ENCODE peak calls at places on chromosomes 5 and 9, in seven cellular contexts. Q is choroid plexus epithelial cell; R is stimulated activated CD8-positive, alpha-beta memory T cell treated with anti-CD3 and anti-CD28 coated beads, Interleukin-4, amount 100 ng/mL, for 24 hours; J is NCI-H1417; X is NCI-H1092; M is activated T-cell treated with anti-CD3 and anti-CD28 coated beads, Interleukin-2, amount 50 U/mL, for 72 hours; B is HAP-1. C is an unnamed sample.

GRCh38 chr9:16624356-16624755 is 246.1 kb downstream of the BNC2 start:
- DNase-seq in R (no peak), Q (no peak), X (no peak), M (no peak), J (no peak), B (no peak), C (no peak)

GRCh38 chr5:140324834-140325195 is 21.6 kb downstream of the HBEGF start:
- DNase-seq in B (no peak), X (no peak), J (no peak), M (no peak), R (no peak), Q (peak; percentile 26), C (no peak)

GRCh38 chr9:134396825-134397224 is 70.6 kb downstream of the RXRA start:
- DNase-seq in M (peak; percentile 65), J (no peak), R (no peak), X (no peak), Q (no peak), B (no peak), C (no peak)

GRCh38 chr9:113879906-113880305 is 3.8 kb downstream of the ZNF618 start:
- DNase-seq in R (no peak), M (no peak), X (no peak), B (no peak), Q (peak; percentile 67), J (no peak), C (no peak)

GRCh38 chr9:95055851-95056551 is 261.5 kb downstream of the FANCC start:
- DNase-seq in B (no peak), X (peak; percentile 66), Q (peak; percentile 72), M (no peak), R (no peak), J (peak; percentile 34), C (peak; percentile 63)

GRCh38 chr5:146891511-146891910 is 13.0 kb upstream of the PPP2R2B start:
- DNase-seq in J (no peak), Q (no peak), X (no peak), R (no peak), B (peak; percentile 79), M (no peak), C (no peak)

GRCh38 chr9:88995627-88996026 is 4.4 kb downstream of the S1PR3 start:
- DNase-seq in J (no peak), X (no peak), R (no peak), Q (no peak), B (no peak), M (no peak), C (no peak)

GRCh38 chr5:128782446-128782845 is 182.8 kb upstream of the SLC27A6 start:
- DNase-seq in R (no peak), X (no peak), Q (peak; percentile 93), B (no peak), M (no peak), J (no peak), C (no peak)

GRCh38 chr9:134666801-134667200 is 25.2 kb downstream of the COL5A1 start:
- DNase-seq in R (no peak), Q (no peak), B (no peak), J (no peak), M (no peak), X (no peak), C (no peak)

GRCh38 chr9:19130436-19130835 is 3.1 kb upstream of the PLIN2 start:
- DNase-seq in Q (peak; percentile 74), M (no peak), X (no peak), J (no peak), B (no peak), R (no peak), C (no peak)

GRCh38 chr5:40628428-40628827 is 51.3 kb upstream of the PTGER4 start:
- DNase-seq in Q (no peak), X (no peak), J (no peak), M (no peak), B (no peak), R (no peak), C (no peak)

GRCh38 chr5:157350939-157351338 is 85.0 kb downstream of the CYFIP2 start:
- DNase-seq in M (no peak), R (no peak), X (no peak), J (no peak), B (no peak), Q (peak; percentile 57), C (no peak)

GRCh38 chr5:115815693-115816225 is 700 bp downstream of the CDO1 start:
- DNase-seq in X (no peak), B (no peak), M (no peak), J (no peak), Q (no peak), R (no peak), C (no peak)

GRCh38 chr9:127763918-127764384 is 14.5 kb downstream of the SH2D3C start:
- DNase-seq in Q (peak; percentile 36), M (no peak), J (no peak), X (no peak), B (no peak), R (no peak), C (no peak)

GRCh38 chr9:72592501-72593403 is 71.3 kb downstream of the TMC1 start:
- DNase-seq in X (peak; percentile 37), M (peak; percentile 11), B (peak; percentile 80), Q (peak; percentile 85), J (peak; percentile 48), R (no peak), C (peak; percentile 29)

GRCh38 chr9:136372561-136373299 is 739 bp downstream of the CARD9 start:
- DNase-seq in Q (peak; percentile 84), B (no peak), J (peak; percentile 29), M (no peak), R (no peak), X (no peak), C (no peak)

GRCh38 chr9:97411440-97411788 is 482 bp upstream of the TDRD7 start:
- DNase-seq in X (no peak), B (no peak), M (no peak), R (no peak), J (no peak), Q (no peak), C (no peak)

GRCh38 chr5:55911784-55912653 is 60.9 kb downstream of the IL31RA start:
- DNase-seq in M (no peak), J (no peak), R (no peak), Q (peak; percentile 44), B (no peak), X (no peak), C (no peak)

GRCh38 chr9:110283736-110284135 is 27.4 kb upstream of the TXN start:
- DNase-seq in J (peak; percentile 60), R (no peak), Q (no peak), X (no peak), M (no peak), B (no peak), C (peak; percentile 81)

GRCh38 chr5:91425046-91425445 is 41.9 kb upstream of the ARRDC3 start:
- DNase-seq in B (no peak), Q (no peak), J (peak; percentile 34), R (no peak), X (no peak), M (no peak), C (no peak)

GRCh38 chr9:72476617-72477375 is 44.6 kb upstream of the TMC1 start:
- DNase-seq in M (peak; percentile 56), B (no peak), X (no peak), R (peak; percentile 8), J (no peak), Q (peak; percentile 60), C (no peak)

GRCh38 chr5:141420855-141421488 is at the start of gene PCDHGA11:
- DNase-seq in X (no peak), M (peak; percentile 56), B (peak; percentile 9), J (no peak), R (no peak), Q (peak; percentile 69), C (no peak)

GRCh38 chr9:15298362-15298761 is 8.7 kb downstream of the TTC39B start:
- DNase-seq in M (no peak), J (no peak), Q (no peak), B (no peak), R (no peak), X (no peak), C (no peak)

GRCh38 chr9:95360866-95361265 is 43.4 kb upstream of the FANCC start:
- DNase-seq in J (no peak), X (no peak), M (no peak), Q (no peak), R (no peak), B (no peak), C (no peak)

GRCh38 chr9:89442981-89443817 is 54.7 kb downstream of the SEMA4D start:
- DNase-seq in R (no peak), B (no peak), Q (peak; percentile 51), X (no peak), M (no peak), J (no peak), C (no peak)

GRCh38 chr5:17157916-17158529 is 59.4 kb upstream of the BASP1 start:
- DNase-seq in M (no peak), Q (peak; percentile 99), B (no peak), J (no peak), X (no peak), R (no peak), C (no peak)

GRCh38 chr5:168365581-168366081 is 74.2 kb downstream of the WWC1 start:
- DNase-seq in X (no peak), B (no peak), Q (no peak), J (no peak), R (no peak), M (no peak), C (no peak)

GRCh38 chr5:147481376-147481775 is 28.5 kb downstream of the DPYSL3 start:
- DNase-seq in X (no peak), M (no peak), Q (peak; percentile 74), J (peak; percentile 1), B (no peak), R (no peak), C (no peak)

GRCh38 chr9:20314981-20315380 is 307.3 kb downstream of the MLLT3 start:
- DNase-seq in X (no peak), B (no peak), J (no peak), M (no peak), Q (no peak), R (no peak), C (no peak)

GRCh38 chr5:124061663-124062062 is 549.7 kb downstream of the CSNK1G3 start:
- DNase-seq in X (peak; percentile 89), R (no peak), Q (peak; percentile 88), M (no peak), B (no peak), J (no peak), C (peak; percentile 53)

GRCh38 chr5:58043607-58043945 is 416.3 kb downstream of the PLK2 start:
- DNase-seq in X (no peak), B (no peak), Q (no peak), M (no peak), J (no peak), R (no peak), C (no peak)

GRCh38 chr5:42949348-42950090 is 90.6 kb downstream of the ANXA2R start:
- DNase-seq in Q (peak; percentile 86), X (no peak), B (peak; percentile 93), M (peak; percentile 70), J (no peak), R (peak; percentile 21), C (no peak)

GRCh38 chr9:72661401-72662135 is 140.2 kb downstream of the TMC1 start:
- DNase-seq in M (no peak), R (no peak), X (no peak), J (no peak), B (no peak), Q (peak; percentile 36), C (no peak)

GRCh38 chr9:128275198-128276007 is at the start of gene GOLGA2:
- DNase-seq in X (no peak), R (no peak), J (peak; percentile 64), B (peak; percentile 7), M (no peak), Q (peak; percentile 65), C (no peak)

GRCh38 chr9:136318111-136318768 is 9.1 kb upstream of the GPSM1 start:
- DNase-seq in R (no peak), J (no peak), X (no peak), Q (no peak), M (no peak), B (no peak), C (no peak)

C was measured in DMS153.